ENCODE peak calls at places on chromosomes 16 and 17, in six cellular contexts. A, U, K, M, Z and G are unnamed samples.

GRCh38 chr16:29290631-29291247 is 115.8 kb downstream of the NPIPB11 start:
- DNase-seq in A (peak), M (peak), U (peak), K (peak), Z (peak), G (peak)

GRCh38 chr16:79509221-79509631 is 91.3 kb downstream of the MAF start:
- DNase-seq in A (peak), M (no peak), Z (no peak), K (peak), U (peak), G (no peak)

GRCh38 chr17:41919165-41919817 is 540 bp upstream of the ACLY start:
- DNase-seq in K (no peak), Z (no peak), M (no peak), U (no peak), A (no peak), G (no peak)

GRCh38 chr17:52159159-52159809 is 770 bp upstream of the CA10 start:
- DNase-seq in K (peak), Z (no peak), U (no peak), A (no peak), M (no peak), G (no peak)

GRCh38 chr16:30924086-30924714 is 828 bp downstream of the FBXL19 start:
- DNase-seq in U (peak), K (peak), Z (no peak), M (no peak), A (no peak), G (no peak)

GRCh38 chr17:78879679-78880186 is 23.3 kb downstream of the CEP295NL start:
- DNase-seq in M (peak), U (peak), K (peak), A (no peak), Z (peak), G (peak)

GRCh38 chr16:66250686-66251405 is 115.6 kb upstream of the CDH5 start:
- DNase-seq in A (peak), U (peak), Z (no peak), K (peak), M (peak), G (peak)

GRCh38 chr17:59330314-59330942 is 1.0 kb upstream of the YPEL2 start:
- DNase-seq in U (peak), Z (no peak), M (no peak), K (peak), A (peak), G (no peak)

GRCh38 chr17:66032082-66032712 is 159.7 kb downstream of the CEP112 start:
- DNase-seq in A (no peak), K (no peak), M (no peak), Z (no peak), U (no peak), G (no peak)